ENCODE peak calls at places on chromosomes 7 and 10, in five cellular contexts. C is foreskin fibroblast, B is NCI-H345, W is GM18507, N is NCI-H2029 treated with DMSO at 0.1 percent for 48 hours. E is an unnamed sample.

GRCh38 chr7:30563326-30563942 is 31.2 kb upstream of the GARS1 start:
- DNase-seq in N (no peak), C (peak; percentile 38), B (no peak), W (no peak), E (peak; percentile 43)

GRCh38 chr7:12110425-12110824 is 100.7 kb upstream of the TMEM106B start:
- DNase-seq in W (no peak), C (no peak), N (no peak), B (no peak), E (no peak)

GRCh38 chr10:95253007-95253406 is 37.8 kb downstream of the PDLIM1 start:
- DNase-seq in W (no peak), B (no peak), C (no peak), N (no peak), E (no peak)

GRCh38 chr7:73701357-73701995 is 18.0 kb downstream of the STX1A start:
- DNase-seq in N (no peak), B (no peak), C (peak; percentile 89), W (no peak), E (no peak)

GRCh38 chr7:5699951-5700384 is 81.5 kb downstream of the RNF216 start:
- DNase-seq in B (no peak), N (no peak), C (no peak), W (no peak), E (peak; percentile 34)

GRCh38 chr10:89515031-89515841 is 20.2 kb downstream of the SLC16A12 start:
- DNase-seq in W (no peak), C (peak; percentile 98), N (no peak), B (no peak), E (no peak)

GRCh38 chr10:48224979-48225560 is 49.4 kb downstream of the FRMPD2 start:
- DNase-seq in C (no peak), W (no peak), N (no peak), B (no peak), E (no peak)

GRCh38 chr7:130831817-130832481 is 97.9 kb upstream of the KLF14 start:
- DNase-seq in C (peak; percentile 80), N (no peak), W (peak; percentile 15), B (peak; percentile 39), E (peak; percentile 43)

GRCh38 chr10:17836917-17837316 is 27.8 kb downstream of the MRC1 start:
- DNase-seq in W (no peak), N (no peak), C (peak; percentile 79), B (no peak), E (no peak)

GRCh38 chr7:132933076-132933466 is 148.8 kb downstream of the CHCHD3 start:
- DNase-seq in C (peak; percentile 81), N (no peak), B (no peak), W (no peak), E (no peak)

GRCh38 chr7:135993950-135994349 is 16.8 kb upstream of the MTPN start:
- DNase-seq in C (no peak), W (no peak), N (no peak), B (no peak), E (no peak)

GRCh38 chr10:21518629-21519321 is 6.7 kb downstream of the SKIDA1 start:
- DNase-seq in W (no peak), B (no peak), C (peak; percentile 64), N (peak; percentile 21), E (peak; percentile 45)

GRCh38 chr7:18667466-18667865 is 171.9 kb downstream of the HDAC9 start:
- DNase-seq in B (no peak), W (no peak), C (peak; percentile 69), N (no peak), E (no peak)

GRCh38 chr10:120392245-120392644 is 64.8 kb upstream of the PLPP4 start:
- DNase-seq in B (no peak), N (no peak), W (no peak), C (no peak), E (no peak)

GRCh38 chr10:124251317-124251716 is 157.9 kb upstream of the CHST15 start:
- DNase-seq in C (no peak), N (no peak), W (no peak), B (peak; percentile 46), E (no peak)

GRCh38 chr10:115745943-115746342 is 527.1 kb downstream of the GFRA1 start:
- DNase-seq in C (no peak), W (no peak), N (no peak), B (no peak), E (no peak)

GRCh38 chr7:130970196-130970595 is 236.2 kb upstream of the KLF14 start:
- DNase-seq in N (no peak), B (no peak), C (no peak), W (no peak), E (no peak)

GRCh38 chr7:74430961-74431466 is 22.7 kb upstream of the GTF2IRD1 start:
- DNase-seq in W (no peak), B (no peak), C (no peak), N (no peak), E (no peak)

GRCh38 chr10:87816163-87816841 is 1.7 kb downstream of the ATAD1 start:
- DNase-seq in W (no peak), N (no peak), C (no peak), B (no peak), E (no peak)

GRCh38 chr10:48507933-48508830 is 96.7 kb downstream of the ARHGAP22 start:
- DNase-seq in W (no peak), C (peak; percentile 66), N (no peak), B (no peak), E (no peak)

GRCh38 chr10:131703527-131703926 is 197.3 kb upstream of the PPP2R2D start:
- DNase-seq in N (no peak), W (no peak), C (no peak), B (no peak), E (no peak)

GRCh38 chr7:64905133-64905532 is 2.1 kb downstream of the ZNF273 start:
- DNase-seq in C (no peak), W (no peak), N (no peak), B (no peak), E (no peak)

GRCh38 chr10:51233337-51234100 is 159.2 kb downstream of the PRKG1 start:
- DNase-seq in N (no peak), W (no peak), C (no peak), B (no peak), E (no peak)

GRCh38 chr10:131742371-131743000 is 158.3 kb upstream of the PPP2R2D start:
- DNase-seq in N (no peak), C (no peak), B (no peak), W (no peak), E (no peak)

GRCh38 chr7:66413379-66414114 is 208.4 kb downstream of the TPST1 start:
- DNase-seq in C (peak; percentile 87), B (peak; percentile 96), W (peak; percentile 90), N (peak; percentile 85), E (peak; percentile 63)

GRCh38 chr7:139560199-139560598 is 36.7 kb downstream of the CLEC2L start:
- DNase-seq in W (no peak), C (no peak), N (no peak), B (no peak), E (no peak)

GRCh38 chr7:28002638-28003037 is 178.0 kb downstream of the JAZF1 start:
- DNase-seq in W (no peak), N (no peak), B (no peak), C (peak; percentile 24), E (no peak)

GRCh38 chr7:159083001-159083697 is 61.5 kb downstream of the VIPR2 start:
- DNase-seq in B (no peak), N (no peak), W (no peak), C (no peak), E (no peak)

GRCh38 chr10:5293691-5294550 is 70.8 kb upstream of the UCN3 start:
- DNase-seq in W (peak; percentile 25), N (no peak), C (peak; percentile 83), B (peak; percentile 2), E (no peak)

GRCh38 chr7:82726038-82726800 is 282.6 kb upstream of the CACNA2D1 start:
- DNase-seq in C (peak; percentile 38), B (no peak), N (peak; percentile 29), W (no peak), E (peak; percentile 59)

GRCh38 chr7:10237306-10237705 is 736.4 kb upstream of the PHF14 start:
- DNase-seq in W (no peak), C (no peak), B (no peak), N (no peak), E (no peak)

GRCh38 chr10:7590271-7590670 is 76.5 kb downstream of the ITIH5 start:
- DNase-seq in C (no peak), N (no peak), B (no peak), W (no peak), E (no peak)

GRCh38 chr10:22022257-22023051 is 18.9 kb upstream of the DNAJC1 start:
- DNase-seq in N (no peak), W (no peak), C (no peak), B (no peak), E (no peak)

E was measured in DMS79 treated with DMSO at 0.1 percent for 48 hours.